ENCODE peak calls at places on chromosomes 6 and 20, in five cellular contexts. H, V, T, Q and P are unnamed samples.

GRCh38 chr20:39661833-39662232 is 699.7 kb downstream of the DHX35 start:
- DNase-seq in Q (peak), T (no peak), H (no peak), V (peak), P (no peak)

GRCh38 chr6:100382031-100382430 is 82.7 kb downstream of the SIM1 start:
- DNase-seq in T (no peak), H (no peak), Q (no peak), V (no peak), P (no peak)

GRCh38 chr6:143158113-143158581 is 97.5 kb downstream of the AIG1 start:
- DNase-seq in T (no peak), V (no peak), H (no peak), Q (no peak), P (no peak)

GRCh38 chr6:40042232-40042631 is 108.0 kb upstream of the MOCS1 start:
- DNase-seq in Q (peak), V (no peak), T (no peak), H (no peak), P (no peak)

GRCh38 chr6:53326372-53327016 is 22.3 kb downstream of the ELOVL5 start:
- DNase-seq in T (peak), Q (peak), H (peak), V (peak), P (peak)

GRCh38 chr6:53728570-53729194 is 63.1 kb upstream of the KLHL31 start:
- DNase-seq in H (no peak), T (peak), Q (peak), V (no peak), P (peak)

GRCh38 chr6:3292431-3293197 is 33.9 kb downstream of the PSMG4 start:
- DNase-seq in V (no peak), T (no peak), H (no peak), Q (no peak), P (no peak)

GRCh38 chr6:135941275-135941674 is 89.8 kb downstream of the PDE7B start:
- DNase-seq in Q (no peak), H (no peak), T (no peak), V (no peak), P (no peak)

GRCh38 chr6:101399627-101399955 is 6.1 kb downstream of the GRIK2 start:
- DNase-seq in Q (no peak), V (no peak), H (no peak), T (peak), P (no peak)

GRCh38 chr6:168232046-168232445 is 87.5 kb downstream of the DACT2 start:
- DNase-seq in T (no peak), H (no peak), Q (no peak), V (no peak), P (no peak)

GRCh38 chr6:109304284-109305015 is 77.8 kb downstream of the CD164 start:
- DNase-seq in H (no peak), V (no peak), T (no peak), Q (peak), P (no peak)

GRCh38 chr6:98836962-98837944 is 2.9 kb downstream of the POU3F2 start:
- DNase-seq in Q (no peak), H (no peak), T (no peak), V (no peak), P (no peak)

GRCh38 chr6:164010446-164011071 is 596.0 kb downstream of the QKI start:
- DNase-seq in Q (no peak), V (no peak), T (no peak), H (no peak), P (no peak)

GRCh38 chr6:89944826-89945407 is 50.6 kb downstream of the GJA10 start:
- DNase-seq in T (no peak), V (no peak), H (no peak), Q (peak), P (no peak)

GRCh38 chr20:16576219-16576618 is 3.0 kb upstream of the KIF16B start:
- DNase-seq in H (no peak), Q (no peak), T (no peak), V (no peak), P (no peak)

GRCh38 chr6:27547157-27548075 is 74.5 kb upstream of the ZNF184 start:
- DNase-seq in T (peak), V (no peak), H (no peak), Q (peak), P (peak)

GRCh38 chr6:106145741-106146227 is 59.6 kb downstream of the PRDM1 start:
- DNase-seq in V (no peak), T (no peak), Q (no peak), H (no peak), P (no peak)

GRCh38 chr6:122887941-122888340 is 98.9 kb downstream of the SMPDL3A start:
- DNase-seq in V (no peak), H (no peak), T (no peak), Q (no peak), P (no peak)

GRCh38 chr6:64064919-64065318 is 429.3 kb downstream of the PHF3 start:
- DNase-seq in H (no peak), V (no peak), Q (no peak), T (no peak), P (no peak)

GRCh38 chr20:44198872-44199271 is 11.7 kb downstream of the OSER1 start:
- DNase-seq in V (no peak), T (no peak), H (no peak), Q (no peak), P (no peak)

GRCh38 chr6:3751019-3751729 is at the start of gene PXDC1:
- DNase-seq in T (peak), Q (no peak), H (no peak), V (no peak), P (no peak)

GRCh38 chr6:125393449-125393858 is 91.7 kb upstream of the HDDC2 start:
- DNase-seq in T (no peak), H (no peak), Q (no peak), V (no peak), P (no peak)

GRCh38 chr6:144582939-144583613 is 297.9 kb downstream of the UTRN start:
- DNase-seq in H (no peak), T (peak), V (no peak), Q (peak), P (no peak)

GRCh38 chr6:158369241-158369640 is 57.0 kb downstream of the TULP4 start:
- DNase-seq in V (no peak), H (no peak), Q (no peak), T (no peak), P (no peak)
- TF ChIP-seq CTCF in V (no peak), H (no peak), Q (no peak), T (no peak), P (no peak)

GRCh38 chr6:43125119-43125518 is 46.0 kb upstream of the SRF start:
- DNase-seq in V (no peak), H (peak), Q (no peak), T (no peak), P (no peak)

GRCh38 chr6:43127180-43127579 is 43.9 kb upstream of the SRF start:
- DNase-seq in V (no peak), T (no peak), H (no peak), Q (no peak), P (no peak)

GRCh38 chr6:43128926-43129325 is 42.1 kb upstream of the SRF start:
- DNase-seq in V (no peak), Q (no peak), H (no peak), T (no peak), P (no peak)

GRCh38 chr6:43125555-43125954 is 45.5 kb upstream of the SRF start:
- DNase-seq in H (no peak), T (no peak), V (no peak), Q (no peak), P (no peak)

DNA sequence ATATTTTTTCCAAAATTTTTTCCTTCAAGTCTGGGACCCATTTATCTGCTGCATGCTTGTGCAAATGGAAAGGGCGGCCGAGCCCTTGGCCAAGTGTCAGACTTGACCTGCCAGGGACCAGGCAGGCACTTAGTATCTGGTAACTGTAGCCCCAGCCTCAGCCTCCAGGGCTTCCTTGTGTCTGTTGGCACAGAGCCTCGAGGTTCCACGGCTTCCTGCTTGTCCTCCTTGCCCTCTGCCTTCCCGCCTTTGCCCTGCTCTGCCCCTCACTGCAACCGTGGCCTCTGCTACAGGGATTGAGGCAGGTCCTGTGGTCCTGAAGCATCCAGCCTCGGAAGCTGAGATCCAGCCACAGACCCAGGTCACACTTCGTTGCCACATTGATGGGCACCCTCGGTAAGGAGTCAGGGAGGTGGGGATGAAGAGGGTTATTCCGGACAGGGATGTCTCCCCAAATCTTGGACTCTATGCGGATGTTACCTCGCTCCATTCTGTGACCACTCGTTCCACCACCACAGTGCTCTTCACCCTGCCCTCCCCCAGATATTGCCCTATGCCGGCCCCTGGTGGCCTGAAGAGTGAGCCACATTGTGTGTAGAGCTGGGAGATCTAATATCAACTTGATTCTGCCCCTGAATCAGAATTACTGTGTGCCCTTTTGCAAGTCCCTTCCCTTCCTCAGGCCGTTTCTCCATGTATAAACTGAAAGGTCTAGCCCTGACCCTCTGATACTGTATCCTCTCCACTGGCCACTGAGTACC is 41.5 kb upstream of the SRF start:
- DNase-seq in H (no peak), V (no peak), T (no peak), Q (peak), P (peak)
- TF ChIP-seq CTCF in H (peak), V (peak), T (peak), Q (peak), P (peak)

DNA sequence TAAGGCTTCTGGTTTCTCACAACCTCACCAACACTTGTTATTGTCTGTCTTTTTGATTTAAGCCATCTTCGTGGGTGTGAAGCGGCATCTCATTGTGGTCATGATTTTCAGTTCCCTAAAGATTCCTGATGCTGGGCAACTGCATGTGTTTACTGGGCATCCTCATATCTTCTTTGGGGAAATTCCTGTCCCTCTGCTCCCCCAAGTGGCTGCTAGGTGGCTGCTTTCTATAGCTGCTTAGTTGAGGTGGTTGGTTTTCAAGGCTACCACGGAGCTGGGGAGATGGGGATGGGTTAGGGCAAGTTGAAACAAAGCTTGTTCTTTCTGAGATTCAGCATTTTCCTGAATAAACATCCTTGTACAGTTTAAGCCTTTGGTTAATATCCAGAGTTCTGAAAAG is 403.9 kb upstream of the SULF2 start:
- DNase-seq in V (peak), H (no peak), T (peak), Q (peak), P (peak)
- TF ChIP-seq CTCF in V (peak), H (peak), T (peak), Q (peak), P (peak)

GRCh38 chr6:25026723-25027122 is 91.0 kb upstream of the RIPOR2 start:
- DNase-seq in Q (no peak), V (no peak), T (no peak), H (no peak), P (no peak)
- TF ChIP-seq CTCF in Q (no peak), V (no peak), T (no peak), H (no peak), P (no peak)

DNA sequence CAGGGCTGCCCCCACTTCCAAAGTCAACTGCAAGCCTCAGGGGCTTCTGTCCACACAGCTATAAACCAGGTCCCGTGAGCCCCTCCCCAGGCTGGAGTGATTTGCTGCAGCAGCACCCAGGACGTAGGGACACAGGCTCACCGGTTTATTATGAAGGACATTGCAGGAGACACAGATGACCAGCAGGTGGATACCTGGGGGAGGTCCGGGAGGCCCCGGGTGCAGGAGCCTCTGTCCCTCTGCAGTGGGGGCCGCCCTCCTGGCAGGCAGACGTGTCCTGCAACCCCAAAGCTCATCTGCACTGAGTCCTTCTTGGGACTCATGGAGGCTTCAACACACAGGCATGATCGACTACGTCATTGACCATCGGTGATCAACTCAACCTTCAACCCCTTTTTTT is 14.5 kb upstream of the NTSR1 start:
- DNase-seq in H (no peak), V (no peak), Q (no peak), T (no peak), P (peak)
- TF ChIP-seq CTCF in H (no peak), V (no peak), Q (no peak), T (no peak), P (peak)